ENCODE peak calls at places on chromosomes 11 and 22, in seven cellular contexts. S is HT-29; B is CD4-positive, alpha-beta T cell; C is osteoblast; A is hippocampal formation; I is Right ventricle myocardium superior; D is NCI-H82. G is an unnamed sample.

GRCh38 chr22:50306753-50307749 is at the start of gene PLXNB2:
- DNase-seq in B (no peak), I (peak; percentile 92), S (peak; percentile 68), A (peak; percentile 77), C (peak; percentile 97), D (peak; percentile 82), G (no peak)

GRCh38 chr11:126751242-126751641 is 249.3 kb downstream of the KIRREL3 start:
- DNase-seq in C (peak; percentile 58), S (no peak), I (no peak), A (no peak), B (no peak), D (no peak), G (no peak)

GRCh38 chr11:63764201-63764711 is 4.3 kb downstream of the ZFTA start:
- DNase-seq in A (no peak), D (peak; percentile 21), B (no peak), C (peak; percentile 58), I (peak; percentile 63), S (no peak), G (no peak)

GRCh38 chr11:12430351-12430750 is 53.0 kb downstream of the PARVA start:
- DNase-seq in B (no peak), A (no peak), S (no peak), D (no peak), I (no peak), C (no peak), G (no peak)

GRCh38 chr11:47550288-47551052 is 2.5 kb downstream of the CELF1 start:
- DNase-seq in A (no peak), S (no peak), C (peak; percentile 34), B (no peak), I (no peak), D (no peak), G (peak; percentile 59)

GRCh38 chr11:34585870-34586654 is 34.8 kb upstream of the EHF start:
- DNase-seq in S (peak; percentile 93), C (no peak), I (no peak), B (no peak), D (peak; percentile 41), A (peak; percentile 75), G (peak; percentile 57)

GRCh38 chr11:11782532-11783110 is 59.2 kb upstream of the USP47 start:
- DNase-seq in A (no peak), D (no peak), C (no peak), S (no peak), B (no peak), I (no peak), G (no peak)

GRCh38 chr11:47863893-47864430 is 15.8 kb upstream of the NUP160 start:
- DNase-seq in B (no peak), D (no peak), A (no peak), C (no peak), S (no peak), I (no peak), G (no peak)

GRCh38 chr11:131809203-131809948 is 439.0 kb downstream of the NTM start:
- DNase-seq in I (no peak), C (peak; percentile 88), B (no peak), S (no peak), D (peak; percentile 27), A (no peak), G (no peak)

GRCh38 chr22:23850136-23850611 is 7.5 kb upstream of the SLC2A11 start:
- DNase-seq in D (no peak), I (peak; percentile 32), S (no peak), B (no peak), A (no peak), C (peak; percentile 80), G (no peak)

GRCh38 chr11:68954970-68955958 is 25.5 kb downstream of the MRGPRD start:
- DNase-seq in B (no peak), A (no peak), C (peak; percentile 95), D (no peak), S (peak; percentile 62), I (peak; percentile 62), G (no peak)

GRCh38 chr11:44978961-44979331 is 28.3 kb upstream of the TP53I11 start:
- DNase-seq in D (peak; percentile 32), C (no peak), B (no peak), S (peak; percentile 100), A (no peak), I (no peak), G (no peak)

GRCh38 chr11:381501-382072 is 12.3 kb downstream of the B4GALNT4 start:
- DNase-seq in S (no peak), D (no peak), B (no peak), I (no peak), C (no peak), A (no peak), G (no peak)

GRCh38 chr11:64457416-64458010 is 98.6 kb downstream of the RPS6KA4 start:
- DNase-seq in S (no peak), B (peak; percentile 14), A (no peak), I (no peak), C (no peak), D (no peak), G (no peak)

GRCh38 chr11:77636738-77637344 is 753 bp downstream of the CLNS1A start:
- DNase-seq in A (no peak), B (no peak), C (peak; percentile 19), D (peak; percentile 25), I (no peak), S (peak; percentile 23), G (no peak)

GRCh38 chr11:5600374-5600851 is 4.0 kb downstream of the TRIM6 start:
- DNase-seq in D (peak; percentile 63), B (peak; percentile 60), S (peak; percentile 88), C (peak; percentile 93), A (peak; percentile 6), I (peak; percentile 77), G (peak; percentile 81)

GRCh38 chr11:66044757-66045156 is 4.2 kb downstream of the GAL3ST3 start:
- DNase-seq in B (no peak), S (no peak), D (no peak), C (peak; percentile 79), I (no peak), A (no peak), G (no peak)

GRCh38 chr11:115502636-115503082 is 1.6 kb downstream of the CADM1 start:
- DNase-seq in B (no peak), A (no peak), S (no peak), C (peak; percentile 29), D (no peak), I (no peak), G (no peak)

G was measured in epithelial cell of proximal tubule.